ENCODE peak calls at places on chromosomes 16 and 17, in four cellular contexts. N is memory B cell, D is AG04450, X is transverse colon. E is an unnamed sample.

GRCh38 chr16:29802416-29802935 is 3.9 kb upstream of the MAZ start:
- DNase-seq in N (no peak), X (no peak), D (no peak), E (no peak)

GRCh38 chr16:29891525-29892457 is 7.6 kb downstream of the SEZ6L2 start:
- DNase-seq in X (no peak), N (no peak), D (no peak), E (no peak)

GRCh38 chr17:75024686-75025397 is 12.4 kb downstream of the MRPL58 start:
- DNase-seq in X (no peak), D (no peak), N (no peak), E (no peak)

GRCh38 chr17:44095647-44096496 is 25.3 kb downstream of the G6PC3 start:
- DNase-seq in D (peak), X (peak), N (no peak), E (no peak)

GRCh38 chr17:42675348-42675983 is 1.3 kb downstream of the PLEKHH3 start:
- DNase-seq in X (peak), N (no peak), D (no peak), E (no peak)

GRCh38 chr17:78010759-78011158 is 52.3 kb downstream of the TNRC6C start:
- DNase-seq in N (no peak), X (no peak), D (no peak), E (no peak)

GRCh38 chr17:17723354-17724261 is 42.4 kb downstream of the RAI1 start:
- DNase-seq in X (no peak), N (no peak), D (peak), E (peak)

GRCh38 chr17:9356488-9356911 is 219.1 kb downstream of the STX8 start:
- DNase-seq in N (no peak), X (no peak), D (no peak), E (peak)

GRCh38 chr16:8631373-8631772 is 9.9 kb downstream of the METTL22 start:
- DNase-seq in D (no peak), X (no peak), N (no peak), E (no peak)

GRCh38 chr17:18040287-18040858 is 1.2 kb downstream of the GID4 start:
- DNase-seq in D (no peak), X (no peak), N (no peak), E (no peak)

GRCh38 chr17:76691379-76692191 is 19.2 kb downstream of the MXRA7 start:
- DNase-seq in N (no peak), D (no peak), X (no peak), E (no peak)

GRCh38 chr17:83058478-83059167 is 20.8 kb upstream of the METRNL start:
- DNase-seq in X (no peak), N (no peak), D (no peak), E (no peak)

GRCh38 chr16:85888405-85889331 is 10.3 kb upstream of the IRF8 start:
- DNase-seq in X (no peak), N (no peak), D (no peak), E (no peak)

GRCh38 chr16:78289844-78290277 is 190.4 kb downstream of the WWOX start:
- DNase-seq in X (no peak), N (no peak), D (no peak), E (no peak)

GRCh38 chr16:69798466-69798865 is 36.3 kb downstream of the WWP2 start:
- DNase-seq in D (no peak), N (no peak), X (no peak), E (no peak)

GRCh38 chr16:89529097-89529496 is 20.9 kb downstream of the SPG7 start:
- DNase-seq in N (no peak), D (no peak), X (no peak), E (no peak)

GRCh38 chr17:3888343-3889171 is 4.3 kb downstream of the CAMKK1 start:
- DNase-seq in X (peak), N (no peak), D (peak), E (peak)

GRCh38 chr17:42535400-42536047 is 517 bp upstream of the NAGLU start:
- DNase-seq in X (no peak), N (no peak), D (no peak), E (no peak)

E was measured in cerebellum.